ENCODE peak calls at places on chromosomes 7 and 10, in seven cellular contexts. U is A549, G is IMR-90, F is astrocyte, M is neural progenitor cell, B is SK-N-SH, X is OCI-LY7. O is an unnamed sample.

GRCh38 chr7:69633122-69633892 is 35.0 kb downstream of the AUTS2 start:
- DNase-seq in U (no peak), G (no peak), F (peak; percentile 47), M (no peak), B (no peak), X (no peak), O (no peak)

GRCh38 chr7:13829914-13830603 is 159.4 kb downstream of the ETV1 start:
- DNase-seq in U (no peak), G (peak; percentile 91), F (peak; percentile 39), M (no peak), B (no peak), X (no peak), O (peak; percentile 16)

GRCh38 chr7:158863611-158864506 is 7.5 kb downstream of the DYNC2I1 start:
- DNase-seq in U (peak; percentile 73), G (peak; percentile 60), F (peak; percentile 68), M (peak; percentile 53), B (peak; percentile 84), X (no peak), O (peak; percentile 86)

GRCh38 chr7:69211739-69212138 is 386.5 kb upstream of the AUTS2 start:
- DNase-seq in U (peak; percentile 30), G (no peak), F (no peak), M (peak; percentile 72), B (no peak), X (peak; percentile 82), O (no peak)

GRCh38 chr10:24503627-24504320 is 219.9 kb downstream of the ARHGAP21 start:
- DNase-seq in U (peak; percentile 75), G (peak; percentile 90), F (peak; percentile 78), M (peak; percentile 56), B (peak; percentile 63), X (peak; percentile 26), O (peak; percentile 69)

GRCh38 chr10:113005380-113005779 is 55.3 kb downstream of the TCF7L2 start:
- DNase-seq in U (no peak), G (no peak), F (no peak), M (no peak), B (no peak), X (no peak), O (no peak)

GRCh38 chr7:30738026-30738915 is 13.7 kb upstream of the INMT start:
- DNase-seq in U (no peak), G (no peak), F (no peak), M (no peak), B (no peak), X (no peak), O (no peak)

GRCh38 chr10:106189254-106189653 is 975.3 kb downstream of the SORCS1 start:
- DNase-seq in U (peak; percentile 33), G (no peak), F (no peak), M (peak; percentile 66), B (peak; percentile 20), X (peak; percentile 32), O (peak; percentile 64)

GRCh38 chr10:93224005-93224779 is 150.5 kb downstream of the CYP26A1 start:
- DNase-seq in U (peak; percentile 18), G (no peak), F (no peak), M (no peak), B (no peak), X (no peak), O (no peak)

GRCh38 chr7:100540073-100540723 is 1.2 kb downstream of the AGFG2 start:
- DNase-seq in U (peak; percentile 33), G (no peak), F (no peak), M (no peak), B (no peak), X (no peak), O (peak; percentile 80)

GRCh38 chr7:33485746-33486491 is 356.6 kb downstream of the BBS9 start:
- DNase-seq in U (no peak), G (peak; percentile 23), F (peak; percentile 37), M (no peak), B (no peak), X (no peak), O (no peak)

GRCh38 chr7:157552295-157552993 is 215.6 kb downstream of the DNAJB6 start:
- DNase-seq in U (no peak), G (no peak), F (no peak), M (no peak), B (no peak), X (no peak), O (no peak)

GRCh38 chr7:41592226-41592625 is 110.7 kb downstream of the INHBA start:
- DNase-seq in U (no peak), G (no peak), F (no peak), M (no peak), B (no peak), X (no peak), O (no peak)

GRCh38 chr10:79179404-79180309 is 110.9 kb downstream of the ZMIZ1 start:
- DNase-seq in U (no peak), G (no peak), F (peak; percentile 35), M (peak; percentile 92), B (peak; percentile 92), X (peak; percentile 31), O (peak; percentile 61)

GRCh38 chr7:151115121-151115835 is 29.0 kb downstream of the AGAP3 start:
- DNase-seq in U (no peak), G (peak; percentile 28), F (no peak), M (peak; percentile 79), B (peak; percentile 84), X (no peak), O (peak; percentile 72)

GRCh38 chr7:17041324-17041723 is 159.5 kb upstream of the AGR3 start:
- DNase-seq in U (peak; percentile 54), G (peak; percentile 96), F (peak; percentile 97), M (no peak), B (no peak), X (no peak), O (no peak)

GRCh38 chr7:143256932-143257331 is 6.3 kb upstream of the GSTK1 start:
- DNase-seq in U (no peak), G (no peak), F (no peak), M (no peak), B (no peak), X (no peak), O (no peak)

GRCh38 chr7:112167144-112167543 is 39.1 kb downstream of the DOCK4 start:
- DNase-seq in U (no peak), G (no peak), F (no peak), M (no peak), B (no peak), X (no peak), O (no peak)

GRCh38 chr10:22258471-22258870 is 40.7 kb upstream of the EBLN1 start:
- DNase-seq in U (no peak), G (no peak), F (no peak), M (no peak), B (no peak), X (no peak), O (no peak)

GRCh38 chr10:49177391-49178355 is 10.5 kb downstream of the TMEM273 start:
- DNase-seq in U (peak; percentile 21), G (peak; percentile 96), F (peak; percentile 85), M (no peak), B (no peak), X (no peak), O (peak; percentile 61)

GRCh38 chr7:144842377-144842851 is 6.6 kb upstream of the TPK1 start:
- DNase-seq in U (peak; percentile 19), G (no peak), F (no peak), M (peak; percentile 66), B (no peak), X (no peak), O (peak; percentile 40)

GRCh38 chr10:80359644-80360043 is 3.1 kb downstream of the DYDC2 start:
- DNase-seq in U (no peak), G (no peak), F (no peak), M (no peak), B (no peak), X (no peak), O (no peak)

GRCh38 chr7:91280604-91281003 is 16.4 kb downstream of the FZD1 start:
- DNase-seq in U (no peak), G (peak; percentile 5), F (peak; percentile 19), M (no peak), B (no peak), X (no peak), O (no peak)

DNA sequence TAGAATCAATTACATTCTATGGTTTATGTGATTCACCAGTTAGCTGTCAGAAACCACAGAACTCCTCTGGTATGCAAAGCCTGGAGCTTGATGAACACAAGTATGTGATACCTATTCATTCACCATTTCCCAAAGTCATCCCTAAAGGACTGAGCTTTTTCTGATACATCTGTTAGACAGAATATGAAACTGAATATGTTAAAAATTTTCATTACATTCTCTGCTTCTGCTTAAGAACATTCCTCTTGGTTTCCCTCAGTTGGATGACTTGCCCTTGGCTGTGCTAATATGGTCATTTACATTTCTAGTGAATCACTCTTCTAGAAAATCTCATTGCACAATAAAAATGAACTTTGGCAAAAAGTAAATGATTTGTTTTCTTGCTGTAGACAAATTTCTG is 10.8 kb upstream of the PON1 start:
- DNase-seq in U (no peak), G (peak; percentile 22), F (peak; percentile 92), M (no peak), B (no peak), X (no peak), O (no peak)
- H3K4me2 ChIP-seq in U (peak overlapping the region; percentile 11), G (no peak overlapping the region), F (peak overlapping the region; percentile 19), M (no peak overlapping the region), B (peak overlapping the region; percentile 20), X (no peak overlapping the region), O (no peak overlapping the region)

DNA sequence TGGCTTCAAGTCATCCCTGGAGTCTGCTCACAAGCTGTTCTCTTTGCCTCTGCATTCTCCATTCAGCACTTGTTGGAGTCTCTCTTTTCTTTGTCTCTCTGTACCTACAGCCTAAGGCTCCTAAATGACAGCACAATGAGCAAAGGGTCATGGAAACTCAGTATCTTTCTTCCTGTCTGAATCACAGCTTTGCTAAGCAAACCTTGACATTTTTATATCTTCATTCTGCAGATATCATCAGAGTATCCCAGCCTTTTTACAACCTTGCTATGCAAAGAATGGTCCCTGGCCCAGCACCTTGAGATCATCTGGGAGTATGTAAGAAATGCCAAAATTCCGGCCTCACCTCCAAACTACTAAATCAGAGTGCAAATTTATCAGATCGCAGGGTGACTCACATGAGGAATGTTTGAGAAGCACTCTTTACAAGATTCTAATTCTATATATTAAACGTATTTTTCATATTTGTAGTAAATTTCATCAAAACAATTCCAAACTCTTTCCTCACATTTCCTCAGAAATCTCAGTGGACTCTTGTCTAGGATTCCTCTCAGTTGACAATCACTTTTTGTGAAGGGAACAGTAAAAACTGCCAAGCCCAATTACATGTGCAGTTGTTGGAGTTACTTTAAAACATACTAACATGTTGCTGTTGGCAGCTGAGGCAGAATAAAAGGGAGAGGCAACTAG is 10.9 kb upstream of the LIPA start:
- DNase-seq in U (peak; percentile 25), G (peak; percentile 19), F (peak; percentile 66), M (no peak), B (no peak), X (no peak), O (peak; percentile 19)
- H3K4me2 ChIP-seq in U (peak overlapping the region; percentile 48), G (no peak overlapping the region), F (no peak overlapping the region), M (no peak overlapping the region), B (peak overlapping the region; percentile 31), X (no peak overlapping the region), O (no peak overlapping the region)

GRCh38 chr10:132250456-132251223 is 57.1 kb downstream of the STK32C start:
- DNase-seq in U (no peak), G (no peak), F (no peak), M (no peak), B (no peak), X (no peak), O (no peak)
- H3K4me2 ChIP-seq in U (no peak overlapping the region), G (no peak overlapping the region), F (no peak overlapping the region), M (no peak overlapping the region), B (no peak overlapping the region), X (no peak overlapping the region), O (no peak overlapping the region)

DNA sequence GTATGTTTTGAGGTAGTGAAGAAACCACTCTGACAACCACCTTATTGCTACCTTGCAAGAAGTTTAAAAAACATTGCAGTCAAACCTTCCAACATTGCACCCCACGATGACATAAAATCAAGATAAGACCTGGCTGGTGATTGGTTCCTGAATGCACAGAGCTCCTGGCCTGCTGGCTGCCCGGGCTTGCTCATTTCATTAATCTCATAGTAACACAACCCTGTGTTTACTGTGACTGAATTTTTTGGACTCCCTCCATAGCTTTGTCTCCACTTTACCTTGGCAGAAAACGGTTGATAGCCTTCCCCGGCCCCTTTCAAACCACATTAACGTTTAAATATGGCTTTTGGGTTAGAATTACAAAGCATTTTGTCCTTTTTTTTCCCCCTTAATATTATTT is 27.5 kb downstream of the VWA2 start:
- DNase-seq in U (no peak), G (peak; percentile 50), F (peak; percentile 88), M (no peak), B (peak; percentile 54), X (no peak), O (peak; percentile 34)
- H3K4me2 ChIP-seq in U (no peak overlapping the region), G (no peak overlapping the region), F (peak overlapping the region; percentile 12), M (no peak overlapping the region), B (no peak overlapping the region), X (no peak overlapping the region), O (peak overlapping the region; percentile 22)

O was measured in hepatocyte.